ENCODE peak calls at places on chromosomes 1 and 21, in seven cellular contexts. O is GM06990, E is neural progenitor cell, N is GM12878, J is left ventricle myocardium inferior, B is A549, W is tibial artery. Q is an unnamed sample.

GRCh38 chr21:14684071-14684470 is 138.0 kb upstream of the SAMSN1 start:
- DNase-seq in O (peak), E (no peak), N (peak), J (no peak), B (no peak), W (no peak), Q (no peak)

GRCh38 chr1:178486100-178487069 is 10.4 kb downstream of the CLEC20A start:
- DNase-seq in O (no peak), E (no peak), N (no peak), J (no peak), B (no peak), W (no peak), Q (no peak)

GRCh38 chr1:41399148-41399795 is 38.0 kb downstream of the FOXO6 start:
- DNase-seq in O (no peak), E (peak), N (no peak), J (no peak), B (no peak), W (no peak), Q (no peak)

GRCh38 chr1:205226868-205227583 is 720 bp upstream of the TMCC2 start:
- DNase-seq in O (no peak), E (no peak), N (no peak), J (no peak), B (peak), W (no peak), Q (peak)

GRCh38 chr1:9078035-9078948 is 8.9 kb upstream of the SLC2A5 start:
- DNase-seq in O (peak), E (no peak), N (peak), J (no peak), B (peak), W (no peak), Q (peak)

GRCh38 chr1:27589441-27589840 is 14.5 kb downstream of the AHDC1 start:
- DNase-seq in O (no peak), E (no peak), N (no peak), J (no peak), B (no peak), W (no peak), Q (no peak)

GRCh38 chr1:163094589-163094988 is 25.4 kb downstream of the RGS4 start:
- DNase-seq in O (no peak), E (peak), N (no peak), J (no peak), B (no peak), W (no peak), Q (no peak)

GRCh38 chr1:91165033-91165654 is 143.3 kb upstream of the ZNF644 start:
- DNase-seq in O (peak), E (peak), N (peak), J (peak), B (peak), W (peak), Q (peak)

DNA sequence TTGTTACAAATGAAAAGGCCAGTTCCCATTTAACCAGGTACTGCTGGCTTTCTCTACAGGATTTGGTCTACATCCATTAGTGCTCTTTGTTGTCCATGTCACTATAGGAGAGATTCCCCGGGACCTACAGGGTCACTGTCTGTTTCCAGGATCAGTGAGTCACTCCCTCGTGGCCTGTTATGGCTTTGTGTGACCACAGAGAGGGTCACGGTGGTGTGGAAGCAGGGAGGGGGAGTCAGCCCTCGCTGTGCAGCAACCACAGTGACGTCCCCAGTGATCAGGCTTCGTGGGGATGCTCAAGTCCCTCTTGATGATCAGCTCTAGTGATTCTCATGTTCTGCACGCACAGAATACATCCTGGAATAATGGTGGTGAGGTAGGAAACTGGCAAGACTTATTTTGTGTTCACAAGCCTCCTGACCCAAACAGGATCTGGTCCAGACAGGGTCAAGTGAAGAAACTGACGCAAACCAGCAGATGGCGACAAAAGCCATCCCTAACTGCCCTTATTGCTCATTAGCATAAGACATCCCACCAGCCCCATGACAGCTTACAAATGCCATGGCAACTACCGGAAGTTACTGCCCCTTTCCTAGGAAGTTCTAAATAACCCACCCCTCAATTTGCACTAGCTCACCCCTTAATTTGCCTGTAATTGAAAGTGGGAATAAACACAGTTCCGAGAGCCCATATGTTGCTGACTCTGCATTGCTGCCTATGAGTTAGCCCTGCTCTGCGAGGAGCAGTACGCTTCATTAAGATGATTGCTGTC is 98.5 kb downstream of the DISC1 start:
- DNase-seq in O (no peak), E (peak), N (no peak), J (no peak), B (peak), W (no peak), Q (peak)
- TF ChIP-seq CTCF in O (peak), E (peak), N (peak), J (peak), B (peak), W (no peak), Q (peak)

GRCh38 chr1:228174482-228175315 is 9.1 kb downstream of the IBA57 start:
- DNase-seq in O (no peak), E (peak), N (no peak), J (no peak), B (peak), W (peak), Q (no peak)
- H3K4me3 ChIP-seq in O (no peak), E (no peak), N (no peak), J (no peak), B (no peak), W (no peak), Q (no peak)

GRCh38 chr1:182238421-182238820 is 153.2 kb downstream of the GLUL start:
- DNase-seq in O (no peak), E (no peak), N (no peak), J (no peak), B (no peak), W (no peak), Q (no peak)
- TF ChIP-seq CTCF in O (no peak), E (no peak), N (no peak), J (no peak), B (no peak), W (no peak), Q (no peak)

GRCh38 chr1:65001238-65001792 is 35.0 kb upstream of the JAK1 start:
- DNase-seq in O (peak), E (peak), N (no peak), J (peak), B (no peak), W (peak), Q (peak)
- H3K4me3 ChIP-seq in O (no peak), E (no peak), N (no peak), J (peak), B (no peak), W (no peak), Q (no peak)

DNA sequence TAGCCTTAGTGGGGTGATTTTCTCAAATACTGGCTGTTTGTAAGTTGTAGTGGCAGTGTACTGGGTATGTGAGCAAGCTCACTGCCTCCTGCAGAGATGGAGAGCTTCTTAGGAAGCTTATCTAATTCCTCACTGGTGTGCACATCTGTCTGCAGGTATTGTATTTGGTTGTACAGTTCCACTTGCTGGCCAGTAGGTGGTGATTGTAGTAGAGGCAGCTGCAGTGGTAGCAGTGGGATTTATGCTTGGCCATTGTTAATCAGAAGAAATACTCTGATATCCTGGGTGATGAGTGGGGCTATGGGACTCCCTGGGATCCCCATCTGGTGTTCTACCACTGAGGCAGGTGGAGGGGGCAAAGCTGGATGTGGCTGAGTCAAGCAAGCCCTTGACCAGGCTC is 276.1 kb upstream of the SPAG17 start:
- DNase-seq in O (no peak), E (peak), N (no peak), J (no peak), B (no peak), W (no peak), Q (no peak)
- TF ChIP-seq CTCF in O (peak), E (peak), N (no peak), J (no peak), B (no peak), W (no peak), Q (peak)

GRCh38 chr1:21814981-21815583 is 3.0 kb downstream of the LDLRAD2 start:
- DNase-seq in O (no peak), E (no peak), N (no peak), J (no peak), B (no peak), W (no peak), Q (no peak)
- H3K4me3 ChIP-seq in O (no peak), E (no peak), N (no peak), J (peak), B (no peak), W (no peak), Q (no peak)

GRCh38 chr21:44691686-44692085 is 5.3 kb upstream of the KRTAP10-12 start:
- DNase-seq in O (no peak), E (no peak), N (no peak), J (no peak), B (no peak), W (no peak), Q (no peak)
- TF ChIP-seq CTCF in O (no peak), E (no peak), N (no peak), J (no peak), B (no peak), W (no peak), Q (no peak)